ENCODE peak calls at places on chromosome 1, in six cellular contexts. H is Calu3; E is AG08396; B is stimulated activated CD4-positive, alpha-beta T cell treated with anti-CD3 and anti-CD28 coated beads, Interleukin-15, amount 100 ng/mL, for 24 hours; Q is activated T-cell treated with anti-CD3 and anti-CD28 coated beads, Interleukin-2, amount 50 U/mL, for 72 hours; N is T47D. D is an unnamed sample.

GRCh38 chr1:231508941-231509340 is 19.5 kb upstream of the TSNAX start:
- DNase-seq in N (no peak), E (no peak), B (no peak), Q (no peak), H (no peak), D (no peak)

GRCh38 chr1:173255214-173255813 is 48.2 kb upstream of the TNFSF4 start:
- DNase-seq in H (peak), N (peak), B (peak), E (peak), Q (peak), D (no peak)

GRCh38 chr1:228511539-228512445 is 24.6 kb downstream of the RNF187 start:
- DNase-seq in B (no peak), E (no peak), N (no peak), Q (no peak), H (no peak), D (no peak)

GRCh38 chr1:41314781-41315481 is 46.3 kb upstream of the FOXO6 start:
- DNase-seq in N (no peak), Q (no peak), H (no peak), B (no peak), E (no peak), D (no peak)

GRCh38 chr1:60280256-60280655 is 206.7 kb upstream of the C1orf87 start:
- DNase-seq in B (no peak), N (no peak), H (no peak), Q (no peak), E (peak), D (no peak)

GRCh38 chr1:25806418-25806817 is 6.4 kb downstream of the SELENON start:
- DNase-seq in Q (no peak), E (no peak), H (no peak), B (no peak), N (no peak), D (no peak)

GRCh38 chr1:165647970-165648369 is 16.9 kb downstream of the MGST3 start:
- DNase-seq in N (no peak), B (no peak), Q (no peak), E (no peak), H (no peak), D (no peak)

GRCh38 chr1:162285149-162285561 is 91.5 kb downstream of the SPATA46 start:
- DNase-seq in E (no peak), N (peak), Q (no peak), B (no peak), H (peak), D (no peak)

GRCh38 chr1:2867861-2868260 is 66.4 kb upstream of the TTC34 start:
- DNase-seq in E (no peak), N (no peak), H (no peak), Q (no peak), B (no peak), D (no peak)

GRCh38 chr1:23026573-23026972 is 7.3 kb downstream of the KDM1A start:
- DNase-seq in H (no peak), N (no peak), Q (no peak), B (no peak), E (no peak), D (no peak)

GRCh38 chr1:21324368-21325137 is 34.3 kb upstream of the ECE1 start:
- DNase-seq in H (peak), E (peak), N (no peak), Q (peak), B (peak), D (no peak)

GRCh38 chr1:53135735-53136114 is 6.7 kb downstream of the SLC1A7 start:
- DNase-seq in E (peak), B (no peak), Q (no peak), N (no peak), H (no peak), D (no peak)

GRCh38 chr1:3366181-3367051 is 88.0 kb upstream of the ARHGEF16 start:
- DNase-seq in H (peak), Q (no peak), N (no peak), E (peak), B (no peak), D (no peak)

GRCh38 chr1:221868894-221869293 is 127.0 kb upstream of the DUSP10 start:
- DNase-seq in B (no peak), H (peak), N (no peak), Q (no peak), E (peak), D (no peak)

GRCh38 chr1:170067253-170067819 is 7.2 kb downstream of the KIFAP3 start:
- DNase-seq in H (no peak), Q (no peak), E (no peak), B (no peak), N (no peak), D (no peak)

GRCh38 chr1:84539972-84540371 is 33.6 kb upstream of the GNG5 start:
- DNase-seq in E (no peak), H (no peak), B (no peak), N (no peak), Q (no peak), D (no peak)

GRCh38 chr1:156020293-156021086 is at the start of gene SSR2:
- DNase-seq in E (peak), B (peak), H (peak), N (peak), Q (peak), D (peak)

GRCh38 chr1:70499695-70500094 is 88.6 kb downstream of the CTH start:
- DNase-seq in E (no peak), B (no peak), Q (peak), H (no peak), N (no peak), D (no peak)

GRCh38 chr1:245213066-245213465 is 58.3 kb downstream of the KIF26B start:
- DNase-seq in H (no peak), E (no peak), B (no peak), N (no peak), Q (no peak), D (no peak)

GRCh38 chr1:47894718-47895393 is 102.3 kb downstream of the TRABD2B start:
- DNase-seq in N (no peak), B (no peak), Q (no peak), H (peak), E (no peak), D (no peak)

GRCh38 chr1:39683591-39684312 is 7.5 kb downstream of the HPCAL4 start:
- DNase-seq in B (peak), N (no peak), E (no peak), H (no peak), Q (peak), D (peak)

GRCh38 chr1:204992499-204992898 is 50.5 kb upstream of the CNTN2 start:
- DNase-seq in N (no peak), Q (peak), E (no peak), B (peak), H (no peak), D (no peak)

GRCh38 chr1:201450721-201451291 is 18.2 kb downstream of the PHLDA3 start:
- DNase-seq in E (peak), N (no peak), B (peak), Q (no peak), H (peak), D (no peak)

GRCh38 chr1:12464627-12465056 is 153.4 kb downstream of the DHRS3 start:
- DNase-seq in H (no peak), Q (no peak), B (no peak), E (peak), N (no peak), D (no peak)

GRCh38 chr1:212612251-212612961 is 3.8 kb downstream of the ATF3 start:
- DNase-seq in Q (no peak), B (no peak), H (no peak), N (no peak), E (no peak), D (no peak)

GRCh38 chr1:245512181-245512888 is 357.6 kb downstream of the KIF26B start:
- DNase-seq in E (no peak), Q (no peak), H (no peak), N (no peak), B (no peak), D (no peak)

GRCh38 chr1:245332085-245332484 is 177.3 kb downstream of the KIF26B start:
- DNase-seq in N (no peak), E (no peak), B (no peak), H (no peak), Q (peak), D (no peak)

GRCh38 chr1:110309768-110310167 is 29.4 kb upstream of the RBM15 start:
- DNase-seq in E (peak), B (no peak), N (no peak), H (no peak), Q (no peak), D (no peak)